ENCODE peak calls at places on chromosomes 5 and 9, in four cellular contexts. A is GM12878, R is K562, G is H1. T is an unnamed sample.

GRCh38 chr5:43065384-43066230 is 25.5 kb upstream of the ANXA2R start:
- DNase-seq in A (no peak), G (no peak), R (no peak), T (peak; percentile 50)

GRCh38 chr5:167290478-167290877 is 1001.0 kb upstream of the WWC1 start:
- DNase-seq in G (no peak), A (no peak), R (no peak), T (no peak)

GRCh38 chr5:174352681-174353080 is 307.2 kb downstream of the NSG2 start:
- DNase-seq in A (no peak), G (no peak), R (no peak), T (no peak)

GRCh38 chr9:22913026-22913425 is 466.4 kb downstream of the DMRTA1 start:
- DNase-seq in R (no peak), A (peak; percentile 8), G (no peak), T (no peak)

GRCh38 chr5:145068696-145069095 is 766.4 kb downstream of the PRELID2 start:
- DNase-seq in R (no peak), A (no peak), G (no peak), T (no peak)

GRCh38 chr9:89815903-89816573 is 211.2 kb downstream of the GADD45G start:
- DNase-seq in A (peak; percentile 69), G (no peak), R (no peak), T (no peak)

GRCh38 chr5:32916648-32917047 is 205.5 kb downstream of the NPR3 start:
- DNase-seq in R (no peak), G (peak; percentile 29), A (no peak), T (peak; percentile 52)

GRCh38 chr5:113520429-113520828 is 6.9 kb downstream of the YTHDC2 start:
- DNase-seq in A (peak; percentile 54), G (no peak), R (no peak), T (peak; percentile 70)

GRCh38 chr5:171907731-171908343 is 98.6 kb downstream of the FBXW11 start:
- DNase-seq in R (peak; percentile 71), A (no peak), G (no peak), T (peak; percentile 72)

GRCh38 chr5:171420429-171421231 is 1.2 kb downstream of the FGF18 start:
- DNase-seq in G (no peak), R (no peak), A (no peak), T (peak; percentile 89)

GRCh38 chr5:43171926-43172325 is 20.1 kb upstream of the NIM1K start:
- DNase-seq in G (no peak), A (no peak), R (no peak), T (peak; percentile 38)

GRCh38 chr5:143887901-143888648 is 76.1 kb downstream of the HMHB1 start:
- DNase-seq in G (no peak), R (no peak), A (no peak), T (peak; percentile 75)

GRCh38 chr9:20379804-20380225 is 242.5 kb downstream of the MLLT3 start:
- DNase-seq in R (no peak), A (no peak), G (no peak), T (no peak)

GRCh38 chr9:16954032-16954431 is 83.6 kb upstream of the BNC2 start:
- DNase-seq in A (no peak), R (no peak), G (no peak), T (no peak)

GRCh38 chr9:104088416-104088815 is 5.7 kb upstream of the SMC2 start:
- DNase-seq in R (no peak), A (no peak), G (no peak), T (peak; percentile 3)

GRCh38 chr5:180296778-180297177 is 4.9 kb upstream of the MAPK9 start:
- DNase-seq in G (no peak), A (no peak), R (no peak), T (peak; percentile 13)

GRCh38 chr9:17401858-17402257 is 177.0 kb upstream of the SH3GL2 start:
- DNase-seq in R (no peak), G (no peak), A (no peak), T (peak; percentile 4)

GRCh38 chr9:79362100-79363081 is 209.4 kb upstream of the TLE4 start:
- DNase-seq in G (peak; percentile 17), A (no peak), R (no peak), T (peak; percentile 64)

DNA sequence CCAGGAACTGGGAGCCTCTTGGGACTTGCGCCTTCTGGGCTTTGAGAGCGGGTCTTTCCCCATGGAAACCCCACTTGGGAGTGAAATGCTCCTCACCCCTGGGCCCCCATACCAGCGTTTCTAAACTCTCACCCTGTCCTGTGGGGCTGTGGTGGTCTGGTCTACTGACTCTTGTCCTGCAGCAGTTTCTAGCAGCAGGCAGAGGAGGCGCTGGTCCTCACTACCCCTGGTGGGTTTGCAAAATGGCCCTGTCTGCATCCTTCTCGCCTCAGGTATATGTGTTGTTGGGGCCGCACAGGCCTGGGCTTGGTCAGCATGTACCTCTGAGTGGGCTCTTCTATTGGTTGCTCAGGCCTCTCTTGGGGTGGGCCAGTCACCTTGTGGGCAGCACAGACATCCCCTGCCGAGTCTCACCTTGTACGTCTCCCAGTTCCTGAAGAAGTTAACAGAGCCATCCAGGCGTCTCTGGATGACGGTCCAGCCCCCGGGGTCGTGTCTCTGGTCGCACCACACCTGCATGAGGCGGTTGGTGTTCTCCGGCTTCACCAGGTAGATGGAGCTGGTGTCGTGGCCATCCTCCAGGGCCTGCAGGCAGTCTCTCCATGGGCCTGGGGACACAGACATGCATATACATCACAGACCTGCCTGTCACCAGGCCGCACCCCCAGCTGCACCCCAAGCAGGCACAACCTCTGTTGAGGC is 29.0 kb downstream of the ANGPTL2 start:
- DNase-seq in A (no peak), G (no peak), R (no peak), T (no peak)
- TF ChIP-seq CTCF in A (no peak), G (peak; percentile 54), R (peak; percentile 11), T (no peak)

GRCh38 chr5:131022811-131023210 is 142.2 kb downstream of the HINT1 start:
- DNase-seq in A (no peak), R (no peak), G (no peak), T (no peak)
- TF ChIP-seq CHD1 in A (no peak), R (no peak), G (no peak), T (no peak)

DNA sequence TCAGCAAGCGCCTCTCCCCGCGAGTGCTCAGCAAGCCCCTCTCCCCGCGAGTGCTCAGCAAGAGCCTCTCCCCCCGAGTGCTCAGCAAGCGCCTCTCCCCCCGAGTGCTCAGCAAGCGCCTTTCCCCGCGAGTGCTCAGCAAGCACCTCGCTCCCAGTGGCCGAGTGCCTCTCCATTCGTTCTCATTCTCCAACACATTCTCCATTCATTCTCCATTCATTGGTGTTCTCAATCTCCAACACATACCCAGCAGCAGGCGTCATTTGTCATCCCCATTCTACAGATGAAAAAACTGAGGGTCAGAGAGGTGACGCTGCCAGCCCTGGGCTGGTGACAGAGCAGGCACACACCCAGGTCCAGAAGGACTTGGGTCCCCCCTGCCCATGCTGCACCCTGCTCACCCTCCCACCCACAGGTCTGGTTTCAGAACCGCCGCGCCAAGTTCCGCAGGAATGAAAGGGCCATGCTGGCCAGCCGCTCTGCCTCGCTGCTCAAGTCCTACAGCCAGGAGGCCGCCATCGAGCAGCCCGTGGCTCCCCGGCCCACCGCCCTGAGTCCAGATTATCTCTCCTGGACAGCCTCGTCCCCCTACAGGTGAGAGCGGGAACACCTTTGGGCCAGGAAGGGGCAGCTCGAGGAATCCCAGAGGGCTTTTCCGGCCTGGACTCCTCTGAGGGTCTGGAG is 32.5 kb downstream of the PTGES start:
- DNase-seq in G (no peak), R (peak; percentile 83), A (no peak), T (no peak)
- TF ChIP-seq CTCF in G (peak; percentile 81), R (peak; percentile 78), A (peak; percentile 13), T (peak; percentile 22)

DNA sequence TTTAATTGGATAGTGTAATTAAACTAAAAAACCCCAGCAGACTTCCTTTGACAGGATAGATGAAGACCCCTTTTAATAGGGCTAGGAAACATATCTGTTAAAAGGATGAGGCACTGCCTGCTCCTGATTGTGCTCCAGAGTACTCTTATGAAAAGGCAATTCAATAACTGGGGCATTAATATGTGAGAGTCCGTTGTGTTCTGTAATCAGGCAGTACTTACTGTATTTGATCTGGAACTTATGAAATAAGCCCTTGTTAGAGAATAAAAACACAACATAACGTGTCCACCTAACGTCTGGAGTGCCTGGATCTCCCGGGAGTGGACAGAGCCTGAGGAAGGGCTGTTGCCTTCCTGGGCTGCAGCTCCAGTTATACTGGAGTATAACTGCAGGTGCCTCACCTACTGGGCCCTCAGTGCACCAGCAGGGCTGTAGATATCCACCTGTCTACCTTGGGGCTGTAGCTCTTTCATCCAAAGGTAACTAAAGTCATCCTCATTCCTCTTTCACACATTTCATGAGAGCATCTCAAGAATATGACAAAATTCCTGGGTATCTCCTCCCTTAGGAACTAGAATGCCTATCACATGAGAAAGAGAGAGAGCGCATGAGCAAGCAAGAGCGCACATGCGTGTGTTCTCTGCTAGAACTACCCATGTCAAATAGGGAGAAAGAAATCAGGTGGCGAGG is 200.0 kb downstream of the GAPVD1 start:
- DNase-seq in G (no peak), A (no peak), R (no peak), T (no peak)
- TF ChIP-seq CHD1 in G (no peak), A (no peak), R (no peak), T (no peak)

GRCh38 chr9:119318371-119318770 is 50.9 kb downstream of the BRINP1 start:
- DNase-seq in A (no peak), G (no peak), R (no peak), T (no peak)

DNA sequence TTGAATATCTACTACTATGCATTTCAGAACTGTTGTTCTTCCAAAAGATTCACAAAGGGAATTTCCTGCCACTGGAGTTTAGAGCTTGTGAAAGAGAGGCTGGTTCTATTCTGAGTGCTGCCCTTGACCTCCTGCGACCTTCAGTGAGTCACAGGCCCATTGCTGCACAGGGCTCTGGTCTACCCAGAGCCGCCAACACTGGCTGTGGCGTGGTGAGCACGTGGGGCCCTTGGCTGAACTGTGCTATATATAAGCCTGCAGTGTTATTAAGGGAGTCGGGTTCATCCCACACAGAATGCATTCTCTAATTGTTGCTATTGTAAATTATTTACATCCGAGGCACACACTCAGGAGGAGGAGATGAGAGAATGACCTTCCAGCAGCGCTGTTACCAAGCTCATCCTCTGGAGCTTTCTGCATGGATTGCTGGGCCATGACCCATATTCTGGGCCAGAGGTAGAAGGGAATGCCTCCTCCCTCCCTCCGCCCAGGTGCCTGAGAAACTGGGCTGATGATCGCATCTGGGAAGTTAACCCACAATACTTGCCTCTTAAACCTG is 47.0 kb downstream of the BRINP1 start:
- DNase-seq in R (no peak), G (no peak), A (no peak), T (no peak)
- TF ChIP-seq CTCF in R (no peak), G (no peak), A (no peak), T (no peak)

DNA sequence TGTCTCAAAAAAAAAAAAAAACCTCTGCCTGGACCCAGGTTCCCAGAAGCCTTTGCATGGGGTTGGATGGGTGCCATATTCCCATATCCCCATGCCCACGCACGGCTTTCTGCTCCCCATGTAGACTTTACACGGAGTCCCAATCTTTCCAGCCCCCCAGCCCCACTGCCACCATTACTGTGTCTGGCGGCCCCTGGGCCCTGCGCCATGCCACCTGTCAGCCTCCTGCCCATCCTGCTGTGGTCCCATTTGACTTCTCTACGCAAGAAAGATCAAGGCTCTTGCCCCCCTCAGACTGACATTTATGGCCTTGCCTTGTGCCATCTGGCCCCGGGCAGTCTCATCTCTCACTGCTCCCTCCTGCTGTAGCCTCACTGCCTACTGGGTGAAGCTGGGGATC is 6.5 kb upstream of the AK1 start:
- DNase-seq in A (no peak), G (no peak), R (no peak), T (no peak)
- TF ChIP-seq CHD1 in A (no peak), G (no peak), R (no peak), T (no peak)